ENCODE peak calls at places on chromosome 22, in ten cellular contexts. One of them, this sample, is unnamed.

GRCh38 chr22:22546490-22546889 is 12.6 kb downstream of the PRAME start:
- DNase-seq in IMR-90: peak; percentile 8
- DNase-seq in activated naive CD4-positive, alpha-beta T cell: no peak
- DNase-seq in activated T-helper 1 cell treated with anti-CD3 and anti-CD28 coated beads, Interleukin-12 subunit alpha, Interleukin-12 subunit beta, Interleukin-2, Interleukin-4 antibody, amounts not matched to agents 30 ng/mL and 10 ng/mL and 1 ng/mL, durations not matched to agents 14 hours and 24 hours and 36 hours: no peak
- DNase-seq in cerebellar cortex: no peak
- DNase-seq in Peyer's patch: no peak
- DNase-seq in AG09309: no peak
- DNase-seq in NCI-H2081 treated with DMSO at 0.1 percent for 48 hours: no peak
- DNase-seq in neural crest cell: no peak
- DNase-seq in effector memory CD8-positive, alpha-beta T cell: no peak
- DNase-seq in this sample: peak; percentile 72

GRCh38 chr22:21972293-21972779 is 10.3 kb downstream of the TOP3B start:
- DNase-seq in AG09309: no peak
- DNase-seq in Peyer's patch: peak; percentile 56
- DNase-seq in IMR-90: peak; percentile 23
- DNase-seq in cerebellar cortex: no peak
- DNase-seq in activated T-helper 1 cell treated with anti-CD3 and anti-CD28 coated beads, Interleukin-12 subunit alpha, Interleukin-12 subunit beta, Interleukin-2, Interleukin-4 antibody, amounts not matched to agents 30 ng/mL and 10 ng/mL and 1 ng/mL, durations not matched to agents 14 hours and 24 hours and 36 hours: peak; percentile 24
- DNase-seq in activated naive CD4-positive, alpha-beta T cell: peak; percentile 38
- DNase-seq in effector memory CD8-positive, alpha-beta T cell: peak; percentile 55
- DNase-seq in neural crest cell: peak; percentile 70
- DNase-seq in NCI-H2081 treated with DMSO at 0.1 percent for 48 hours: no peak
- DNase-seq in this sample: peak; percentile 100

GRCh38 chr22:31628969-31629723 is 32.9 kb downstream of the PISD start:
- DNase-seq in activated T-helper 1 cell treated with anti-CD3 and anti-CD28 coated beads, Interleukin-12 subunit alpha, Interleukin-12 subunit beta, Interleukin-2, Interleukin-4 antibody, amounts not matched to agents 30 ng/mL and 10 ng/mL and 1 ng/mL, durations not matched to agents 14 hours and 24 hours and 36 hours: no peak
- DNase-seq in NCI-H2081 treated with DMSO at 0.1 percent for 48 hours: no peak
- DNase-seq in effector memory CD8-positive, alpha-beta T cell: no peak
- DNase-seq in AG09309: no peak
- DNase-seq in activated naive CD4-positive, alpha-beta T cell: no peak
- DNase-seq in Peyer's patch: peak; percentile 49
- DNase-seq in neural crest cell: no peak
- DNase-seq in cerebellar cortex: no peak
- DNase-seq in IMR-90: no peak
- DNase-seq in this sample: no peak

GRCh38 chr22:50731811-50732624 is 6.0 kb upstream of the ACR start:
- DNase-seq in effector memory CD8-positive, alpha-beta T cell: peak; percentile 51
- DNase-seq in AG09309: no peak
- DNase-seq in cerebellar cortex: peak; percentile 67
- DNase-seq in activated naive CD4-positive, alpha-beta T cell: peak; percentile 54
- DNase-seq in neural crest cell: no peak
- DNase-seq in IMR-90: peak; percentile 31
- DNase-seq in NCI-H2081 treated with DMSO at 0.1 percent for 48 hours: no peak
- DNase-seq in activated T-helper 1 cell treated with anti-CD3 and anti-CD28 coated beads, Interleukin-12 subunit alpha, Interleukin-12 subunit beta, Interleukin-2, Interleukin-4 antibody, amounts not matched to agents 30 ng/mL and 10 ng/mL and 1 ng/mL, durations not matched to agents 14 hours and 24 hours and 36 hours: peak; percentile 22
- DNase-seq in Peyer's patch: no peak
- DNase-seq in this sample: peak; percentile 70

GRCh38 chr22:46462726-46463371 is 74.6 kb downstream of the CELSR1 start:
- DNase-seq in activated naive CD4-positive, alpha-beta T cell: no peak
- DNase-seq in effector memory CD8-positive, alpha-beta T cell: no peak
- DNase-seq in AG09309: peak; percentile 34
- DNase-seq in activated T-helper 1 cell treated with anti-CD3 and anti-CD28 coated beads, Interleukin-12 subunit alpha, Interleukin-12 subunit beta, Interleukin-2, Interleukin-4 antibody, amounts not matched to agents 30 ng/mL and 10 ng/mL and 1 ng/mL, durations not matched to agents 14 hours and 24 hours and 36 hours: no peak
- DNase-seq in NCI-H2081 treated with DMSO at 0.1 percent for 48 hours: no peak
- DNase-seq in neural crest cell: no peak
- DNase-seq in IMR-90: peak; percentile 70
- DNase-seq in cerebellar cortex: no peak
- DNase-seq in Peyer's patch: no peak
- DNase-seq in this sample: peak; percentile 17

GRCh38 chr22:36761553-36762240 is 14.2 kb downstream of the IFT27 start:
- DNase-seq in activated naive CD4-positive, alpha-beta T cell: no peak
- DNase-seq in activated T-helper 1 cell treated with anti-CD3 and anti-CD28 coated beads, Interleukin-12 subunit alpha, Interleukin-12 subunit beta, Interleukin-2, Interleukin-4 antibody, amounts not matched to agents 30 ng/mL and 10 ng/mL and 1 ng/mL, durations not matched to agents 14 hours and 24 hours and 36 hours: no peak
- DNase-seq in IMR-90: no peak
- DNase-seq in AG09309: no peak
- DNase-seq in cerebellar cortex: no peak
- DNase-seq in NCI-H2081 treated with DMSO at 0.1 percent for 48 hours: no peak
- DNase-seq in Peyer's patch: no peak
- DNase-seq in neural crest cell: no peak
- DNase-seq in effector memory CD8-positive, alpha-beta T cell: no peak
- DNase-seq in this sample: no peak

GRCh38 chr22:41201146-41201545 is 4.0 kb upstream of the L3MBTL2 start:
- DNase-seq in AG09309: no peak
- DNase-seq in Peyer's patch: no peak
- DNase-seq in IMR-90: no peak
- DNase-seq in NCI-H2081 treated with DMSO at 0.1 percent for 48 hours: no peak
- DNase-seq in activated naive CD4-positive, alpha-beta T cell: no peak
- DNase-seq in neural crest cell: no peak
- DNase-seq in cerebellar cortex: no peak
- DNase-seq in effector memory CD8-positive, alpha-beta T cell: no peak
- DNase-seq in activated T-helper 1 cell treated with anti-CD3 and anti-CD28 coated beads, Interleukin-12 subunit alpha, Interleukin-12 subunit beta, Interleukin-2, Interleukin-4 antibody, amounts not matched to agents 30 ng/mL and 10 ng/mL and 1 ng/mL, durations not matched to agents 14 hours and 24 hours and 36 hours: no peak
- DNase-seq in this sample: no peak

GRCh38 chr22:27218012-27218483 is 560.7 kb downstream of the MIAT start:
- DNase-seq in activated T-helper 1 cell treated with anti-CD3 and anti-CD28 coated beads, Interleukin-12 subunit alpha, Interleukin-12 subunit beta, Interleukin-2, Interleukin-4 antibody, amounts not matched to agents 30 ng/mL and 10 ng/mL and 1 ng/mL, durations not matched to agents 14 hours and 24 hours and 36 hours: no peak
- DNase-seq in activated naive CD4-positive, alpha-beta T cell: no peak
- DNase-seq in IMR-90: no peak
- DNase-seq in effector memory CD8-positive, alpha-beta T cell: no peak
- DNase-seq in NCI-H2081 treated with DMSO at 0.1 percent for 48 hours: no peak
- DNase-seq in Peyer's patch: no peak
- DNase-seq in neural crest cell: no peak
- DNase-seq in cerebellar cortex: no peak
- DNase-seq in AG09309: no peak
- DNase-seq in this sample: no peak